ENCODE peak calls at places on chromosomes 16 and 17, in six cellular contexts. One of them, this sample, is unnamed.

GRCh38 chr17:65405563-65405962 is 155.9 kb downstream of the AXIN2 start:
- DNase-seq in GM12878: no peak
- DNase-seq in A549: no peak
- DNase-seq in H1: no peak
- DNase-seq in HepG2: no peak
- DNase-seq in sigmoid colon: no peak
- DNase-seq in this sample: no peak

GRCh38 chr17:29612404-29613370 is 10.0 kb downstream of the CORO6 start:
- DNase-seq in HepG2: no peak
- DNase-seq in sigmoid colon: peak
- DNase-seq in GM12878: no peak
- DNase-seq in A549: no peak
- DNase-seq in H1: no peak
- DNase-seq in this sample: no peak

GRCh38 chr17:13544292-13544691 is 57.4 kb downstream of the HS3ST3A1 start:
- DNase-seq in HepG2: no peak
- DNase-seq in sigmoid colon: peak
- DNase-seq in H1: no peak
- DNase-seq in GM12878: no peak
- DNase-seq in A549: peak
- DNase-seq in this sample: no peak

GRCh38 chr16:81237282-81237681 is 1.2 kb upstream of the BCO1 start:
- DNase-seq in GM12878: no peak
- DNase-seq in A549: no peak
- DNase-seq in sigmoid colon: peak
- DNase-seq in HepG2: no peak
- DNase-seq in H1: no peak
- DNase-seq in this sample: peak

GRCh38 chr16:75258807-75259141 is 7.3 kb upstream of the BCAR1 start:
- DNase-seq in H1: no peak
- DNase-seq in HepG2: no peak
- DNase-seq in A549: no peak
- DNase-seq in sigmoid colon: no peak
- DNase-seq in GM12878: no peak
- DNase-seq in this sample: no peak

GRCh38 chr16:81190667-81191066 is 47.8 kb upstream of the BCO1 start:
- DNase-seq in H1: no peak
- DNase-seq in A549: peak
- DNase-seq in HepG2: peak
- DNase-seq in GM12878: no peak
- DNase-seq in sigmoid colon: no peak
- DNase-seq in this sample: no peak

GRCh38 chr17:44655983-44656700 is at the start of gene MEIOC:
- DNase-seq in sigmoid colon: no peak
- DNase-seq in HepG2: no peak
- DNase-seq in A549: peak
- DNase-seq in H1: peak
- DNase-seq in GM12878: no peak
- DNase-seq in this sample: no peak

GRCh38 chr16:51392651-51393187 is 241.6 kb upstream of the SALL1 start:
- DNase-seq in GM12878: no peak
- DNase-seq in A549: no peak
- DNase-seq in sigmoid colon: no peak
- DNase-seq in H1: peak
- DNase-seq in HepG2: no peak
- DNase-seq in this sample: no peak

GRCh38 chr17:44008205-44008909 is 3.9 kb downstream of the NAGS start:
- DNase-seq in GM12878: no peak
- DNase-seq in sigmoid colon: no peak
- DNase-seq in HepG2: no peak
- DNase-seq in H1: peak
- DNase-seq in A549: no peak
- DNase-seq in this sample: no peak

GRCh38 chr17:56595831-56596740 is 2.6 kb downstream of the NOG start:
- DNase-seq in H1: peak
- DNase-seq in GM12878: no peak
- DNase-seq in A549: no peak
- DNase-seq in HepG2: no peak
- DNase-seq in sigmoid colon: no peak
- DNase-seq in this sample: no peak

GRCh38 chr17:65261152-65261551 is 124.0 kb downstream of the RGS9 start:
- DNase-seq in sigmoid colon: no peak
- DNase-seq in A549: no peak
- DNase-seq in H1: peak
- DNase-seq in GM12878: no peak
- DNase-seq in HepG2: no peak
- DNase-seq in this sample: no peak

GRCh38 chr16:53611151-53611802 is 92.4 kb downstream of the RPGRIP1L start:
- DNase-seq in A549: no peak
- DNase-seq in HepG2: no peak
- DNase-seq in sigmoid colon: no peak
- DNase-seq in GM12878: no peak
- DNase-seq in H1: no peak
- DNase-seq in this sample: no peak

GRCh38 chr17:69814031-69814430 is 261.0 kb upstream of the KCNJ16 start:
- DNase-seq in sigmoid colon: no peak
- DNase-seq in GM12878: no peak
- DNase-seq in A549: no peak
- DNase-seq in H1: no peak
- DNase-seq in HepG2: no peak
- DNase-seq in this sample: no peak

GRCh38 chr17:77484096-77484495 is 343.3 kb downstream of the SEC14L1 start:
- DNase-seq in A549: no peak
- DNase-seq in sigmoid colon: no peak
- DNase-seq in H1: no peak
- DNase-seq in GM12878: no peak
- DNase-seq in HepG2: no peak
- DNase-seq in this sample: no peak

GRCh38 chr17:49494937-49495841 is at the start of gene NGFR:
- DNase-seq in A549: no peak
- DNase-seq in HepG2: no peak
- DNase-seq in H1: peak
- DNase-seq in GM12878: no peak
- DNase-seq in sigmoid colon: no peak
- DNase-seq in this sample: no peak

DNA sequence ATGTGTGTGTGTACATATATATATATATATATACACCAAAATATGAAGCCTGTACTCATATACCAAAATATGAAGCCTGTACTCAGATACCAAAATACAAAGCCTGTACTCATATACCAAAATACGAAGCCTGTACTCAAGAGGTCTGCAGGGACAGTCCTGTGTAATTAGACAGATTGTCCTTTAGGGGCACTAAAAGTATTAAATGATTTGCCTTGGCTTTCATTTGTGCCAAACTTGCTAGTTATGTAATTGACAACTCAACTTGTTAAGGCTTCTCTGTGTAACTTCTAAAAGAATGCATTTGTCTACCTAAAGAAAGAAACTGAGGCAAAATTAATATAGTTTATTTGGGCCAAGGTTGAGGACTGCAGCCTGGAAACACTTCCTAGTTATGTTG is 30.8 kb upstream of the DHX40 start:
- DNase-seq in A549: peak
- DNase-seq in sigmoid colon: no peak
- DNase-seq in H1: no peak
- DNase-seq in HepG2: peak
- DNase-seq in GM12878: no peak
- DNase-seq in this sample: no peak
- TF ChIP-seq POLR2A in A549: no peak
- TF ChIP-seq POLR2A in sigmoid colon: no peak
- TF ChIP-seq POLR2A in H1: no peak
- TF ChIP-seq POLR2A in HepG2: no peak
- TF ChIP-seq POLR2A in GM12878: no peak
- TF ChIP-seq POLR2A in this sample: no peak

GRCh38 chr16:11916524-11917285 is 949 bp upstream of the GSPT1 start:
- DNase-seq in A549: peak
- DNase-seq in HepG2: peak
- DNase-seq in GM12878: no peak
- DNase-seq in sigmoid colon: no peak
- DNase-seq in H1: no peak
- DNase-seq in this sample: peak

GRCh38 chr16:11913425-11914079 is 2.2 kb downstream of the GSPT1 start:
- DNase-seq in A549: peak
- DNase-seq in GM12878: no peak
- DNase-seq in sigmoid colon: no peak
- DNase-seq in HepG2: no peak
- DNase-seq in H1: no peak
- DNase-seq in this sample: no peak

GRCh38 chr16:11914759-11915643 is 755 bp downstream of the GSPT1 start:
- DNase-seq in A549: peak
- DNase-seq in GM12878: no peak
- DNase-seq in HepG2: no peak
- DNase-seq in H1: peak
- DNase-seq in sigmoid colon: peak
- DNase-seq in this sample: peak

GRCh38 chr16:11914210-11914758 is 1.5 kb downstream of the GSPT1 start:
- DNase-seq in GM12878: no peak
- DNase-seq in A549: no peak
- DNase-seq in H1: no peak
- DNase-seq in HepG2: no peak
- DNase-seq in sigmoid colon: no peak
- DNase-seq in this sample: no peak

GRCh38 chr16:11915644-11916523 is at the start of gene GSPT1:
- DNase-seq in H1: peak
- DNase-seq in GM12878: peak
- DNase-seq in HepG2: peak
- DNase-seq in A549: peak
- DNase-seq in sigmoid colon: peak
- DNase-seq in this sample: peak
- TF ChIP-seq EP300 in H1: no peak
- TF ChIP-seq EP300 in GM12878: no peak
- TF ChIP-seq EP300 in HepG2: peak
- TF ChIP-seq EP300 in A549: no peak
- TF ChIP-seq EP300 in sigmoid colon: no peak
- TF ChIP-seq EP300 in this sample: no peak

DNA sequence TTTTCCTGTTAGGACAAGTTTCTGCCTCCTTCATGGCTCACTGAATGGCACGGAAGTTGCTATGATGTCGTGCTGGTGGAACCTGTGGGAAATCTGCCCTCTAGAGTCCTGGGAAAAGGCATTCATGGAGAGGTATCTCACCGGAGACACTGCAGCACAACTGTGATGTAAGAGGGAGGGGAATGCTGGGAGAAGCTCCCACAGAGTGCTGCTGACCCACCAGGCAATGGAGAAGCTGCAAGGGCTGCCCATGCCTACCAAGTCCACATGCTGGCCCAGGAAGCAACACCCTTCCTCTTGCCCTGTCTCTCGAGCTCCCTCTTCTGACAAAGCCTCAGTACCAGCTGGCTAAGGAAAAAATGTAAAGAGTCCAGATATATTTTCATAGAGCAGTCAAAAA is 45.2 kb upstream of the SLC5A11 start:
- DNase-seq in H1: no peak
- DNase-seq in GM12878: no peak
- DNase-seq in A549: peak
- DNase-seq in sigmoid colon: no peak
- DNase-seq in HepG2: peak
- DNase-seq in this sample: no peak
- TF ChIP-seq CTCF in H1: no peak
- TF ChIP-seq CTCF in GM12878: peak
- TF ChIP-seq CTCF in A549: peak
- TF ChIP-seq CTCF in sigmoid colon: no peak
- TF ChIP-seq CTCF in HepG2: peak
- TF ChIP-seq CTCF in this sample: no peak

GRCh38 chr17:75270218-75270965 is 639 bp downstream of the MIF4GD start:
- DNase-seq in sigmoid colon: peak
- DNase-seq in GM12878: no peak
- DNase-seq in H1: peak
- DNase-seq in A549: peak
- DNase-seq in HepG2: peak
- DNase-seq in this sample: peak
- TF ChIP-seq POLR2A in sigmoid colon: no peak
- TF ChIP-seq POLR2A in GM12878: peak
- TF ChIP-seq POLR2A in H1: no peak
- TF ChIP-seq POLR2A in A549: peak
- TF ChIP-seq POLR2A in HepG2: peak
- TF ChIP-seq POLR2A in this sample: no peak

GRCh38 chr16:4942481-4942880 is 5.5 kb upstream of the PPL start:
- DNase-seq in A549: no peak
- DNase-seq in sigmoid colon: no peak
- DNase-seq in HepG2: no peak
- DNase-seq in GM12878: no peak
- DNase-seq in H1: no peak
- DNase-seq in this sample: no peak

GRCh38 chr16:4947722-4948503 is 10.2 kb upstream of the SEC14L5 start:
- DNase-seq in GM12878: no peak
- DNase-seq in HepG2: peak
- DNase-seq in sigmoid colon: no peak
- DNase-seq in H1: no peak
- DNase-seq in A549: no peak
- DNase-seq in this sample: no peak

GRCh38 chr16:4945560-4946502 is 8.9 kb upstream of the PPL start:
- DNase-seq in A549: peak
- DNase-seq in sigmoid colon: peak
- DNase-seq in H1: no peak
- DNase-seq in HepG2: no peak
- DNase-seq in GM12878: no peak
- DNase-seq in this sample: no peak

GRCh38 chr16:4946917-4947316 is 10.0 kb upstream of the PPL start:
- DNase-seq in H1: no peak
- DNase-seq in HepG2: no peak
- DNase-seq in sigmoid colon: no peak
- DNase-seq in A549: no peak
- DNase-seq in GM12878: no peak
- DNase-seq in this sample: no peak

GRCh38 chr16:4944333-4945281 is 7.7 kb upstream of the PPL start:
- DNase-seq in HepG2: peak
- DNase-seq in H1: peak
- DNase-seq in GM12878: no peak
- DNase-seq in A549: peak
- DNase-seq in sigmoid colon: peak
- DNase-seq in this sample: peak
- TF ChIP-seq EP300 in HepG2: peak
- TF ChIP-seq EP300 in H1: no peak
- TF ChIP-seq EP300 in GM12878: no peak
- TF ChIP-seq EP300 in A549: peak
- TF ChIP-seq EP300 in sigmoid colon: peak
- TF ChIP-seq EP300 in this sample: no peak

DNA sequence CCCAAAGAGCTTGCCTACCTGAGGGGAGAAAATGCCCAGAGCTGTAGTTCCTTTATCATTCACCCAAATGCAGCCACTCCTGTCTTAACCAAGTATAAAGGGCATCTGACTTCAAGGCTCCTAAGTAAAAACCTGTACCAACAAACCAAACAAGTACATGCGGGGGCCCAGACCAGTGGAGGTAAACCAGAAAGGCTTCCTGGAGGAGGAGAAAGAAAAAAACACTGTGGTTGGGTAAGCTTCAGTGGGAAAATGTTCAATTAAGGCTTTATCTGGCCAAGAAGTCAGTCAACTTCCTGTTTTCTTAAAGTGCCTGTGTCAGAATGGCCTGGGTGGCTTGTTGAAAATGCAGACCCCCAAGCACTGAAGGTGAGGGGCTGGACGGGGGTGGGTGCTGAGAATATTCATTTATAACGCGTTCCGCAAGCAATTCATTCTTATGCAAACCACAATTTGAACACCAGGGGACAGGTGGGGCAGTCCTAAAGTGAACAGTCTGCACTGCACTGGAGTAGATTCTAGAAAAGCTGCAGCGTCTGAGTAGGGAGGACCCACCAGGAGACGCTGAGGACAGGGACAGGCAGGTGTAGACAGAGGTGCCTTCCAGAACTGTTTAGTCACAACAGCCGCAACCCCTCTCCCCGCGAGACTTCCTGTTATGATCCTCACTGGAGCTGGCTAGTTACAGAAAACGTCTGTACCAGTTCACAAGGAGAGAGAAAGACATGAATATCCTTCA is 467.1 kb downstream of the SOX9 start:
- DNase-seq in H1: no peak
- DNase-seq in HepG2: peak
- DNase-seq in GM12878: no peak
- DNase-seq in A549: peak
- DNase-seq in sigmoid colon: no peak
- DNase-seq in this sample: no peak
- TF ChIP-seq CTCF in H1: no peak
- TF ChIP-seq CTCF in HepG2: peak
- TF ChIP-seq CTCF in GM12878: no peak
- TF ChIP-seq CTCF in A549: no peak
- TF ChIP-seq CTCF in sigmoid colon: no peak
- TF ChIP-seq CTCF in this sample: no peak

This sample was measured in stomach.